ENCODE peak calls at places on chromosomes 12 and 14, in four cellular contexts. One of them, this sample, is unnamed.

GRCh38 chr14:74583689-74584434 is 28.2 kb downstream of the LTBP2 start:
- DNase-seq in neuronal stem cell: no peak
- DNase-seq in H9: no peak
- DNase-seq in mesenchymal stem cell: peak; percentile 73
- DNase-seq in this sample: no peak

GRCh38 chr14:92427096-92427495 is 86.5 kb upstream of the RIN3 start:
- DNase-seq in neuronal stem cell: no peak
- DNase-seq in H9: no peak
- DNase-seq in mesenchymal stem cell: no peak
- DNase-seq in this sample: no peak

GRCh38 chr12:92582888-92583287 is 119.9 kb upstream of the PLEKHG7 start:
- DNase-seq in neuronal stem cell: no peak
- DNase-seq in H9: no peak
- DNase-seq in mesenchymal stem cell: no peak
- DNase-seq in this sample: no peak

GRCh38 chr14:55071870-55072640 is 20.6 kb downstream of the MAPK1IP1L start:
- DNase-seq in neuronal stem cell: no peak
- DNase-seq in H9: no peak
- DNase-seq in mesenchymal stem cell: peak; percentile 95
- DNase-seq in this sample: no peak

GRCh38 chr12:8675471-8676083 is 13.0 kb upstream of the MFAP5 start:
- DNase-seq in neuronal stem cell: no peak
- DNase-seq in H9: no peak
- DNase-seq in mesenchymal stem cell: no peak
- DNase-seq in this sample: no peak

GRCh38 chr12:103097496-103097895 is 140.0 kb downstream of the ASCL1 start:
- DNase-seq in neuronal stem cell: no peak
- DNase-seq in H9: no peak
- DNase-seq in mesenchymal stem cell: no peak
- DNase-seq in this sample: no peak

GRCh38 chr12:70603044-70603443 is 34.2 kb downstream of the PTPRB start:
- DNase-seq in neuronal stem cell: no peak
- DNase-seq in H9: no peak
- DNase-seq in mesenchymal stem cell: no peak
- DNase-seq in this sample: no peak

GRCh38 chr12:71755146-71755892 is 656 bp downstream of the RAB21 start:
- DNase-seq in neuronal stem cell: no peak
- DNase-seq in H9: no peak
- DNase-seq in mesenchymal stem cell: peak; percentile 80
- DNase-seq in this sample: no peak

GRCh38 chr12:10409387-10409786 is at the start of gene KLRC4:
- DNase-seq in neuronal stem cell: no peak
- DNase-seq in H9: no peak
- DNase-seq in mesenchymal stem cell: peak; percentile 52
- DNase-seq in this sample: no peak

GRCh38 chr12:96208346-96208745 is 14.2 kb downstream of the ELK3 start:
- DNase-seq in neuronal stem cell: no peak
- DNase-seq in H9: no peak
- DNase-seq in mesenchymal stem cell: peak; percentile 92
- DNase-seq in this sample: no peak

GRCh38 chr12:96211989-96212388 is 17.8 kb downstream of the ELK3 start:
- DNase-seq in neuronal stem cell: no peak
- DNase-seq in H9: no peak
- DNase-seq in mesenchymal stem cell: no peak
- DNase-seq in this sample: no peak

GRCh38 chr12:96212456-96213375 is 18.5 kb downstream of the ELK3 start:
- DNase-seq in neuronal stem cell: no peak
- DNase-seq in H9: no peak
- DNase-seq in mesenchymal stem cell: no peak
- DNase-seq in this sample: no peak

GRCh38 chr12:96208801-96209534 is 14.8 kb downstream of the ELK3 start:
- DNase-seq in neuronal stem cell: no peak
- DNase-seq in H9: no peak
- DNase-seq in mesenchymal stem cell: peak; percentile 11
- DNase-seq in this sample: no peak

DNA sequence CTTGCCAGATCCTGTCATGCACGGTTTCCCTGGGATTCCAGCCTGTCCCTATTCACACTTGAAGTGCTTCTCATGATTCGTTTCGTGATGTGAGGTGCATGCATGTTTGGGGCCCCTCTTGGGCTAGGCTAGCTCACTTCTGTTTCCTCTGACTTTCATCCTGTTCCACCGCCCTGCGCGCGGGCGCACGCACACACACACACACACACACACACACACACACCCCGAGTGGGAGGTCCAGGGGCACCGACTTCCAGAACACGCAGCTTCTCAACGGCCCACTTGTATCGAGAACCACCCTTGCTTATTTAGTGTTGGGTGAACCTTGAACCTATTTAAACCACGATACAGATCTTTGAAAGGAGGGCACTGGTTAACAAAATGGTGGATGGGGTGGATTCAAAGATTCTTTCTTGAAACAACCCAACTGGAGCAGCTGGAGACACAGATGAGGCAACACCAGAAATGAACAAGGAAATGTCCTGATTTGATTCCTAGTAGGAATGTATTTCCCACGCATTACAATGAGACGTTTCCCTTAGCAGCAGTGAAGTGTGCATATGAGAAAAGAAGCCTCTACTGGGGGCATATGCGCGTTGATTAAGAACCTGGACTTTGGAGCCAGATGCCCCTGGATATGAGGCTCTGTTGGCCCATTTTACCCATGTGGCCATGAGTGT is 16.3 kb downstream of the ELK3 start:
- DNase-seq in neuronal stem cell: no peak
- DNase-seq in H9: no peak
- DNase-seq in mesenchymal stem cell: no peak
- DNase-seq in this sample: no peak
- H2AK5ac ChIP-seq in neuronal stem cell: no peak overlapping the region
- H2AK5ac ChIP-seq in H9: no peak overlapping the region
- H2AK5ac ChIP-seq in mesenchymal stem cell: peak overlapping the region; percentile 46
- H2AK5ac ChIP-seq in this sample: no peak overlapping the region

GRCh38 chr14:77032483-77032853 is 4.0 kb upstream of the IRF2BPL start:
- DNase-seq in neuronal stem cell: no peak
- DNase-seq in H9: no peak
- DNase-seq in mesenchymal stem cell: no peak
- DNase-seq in this sample: no peak
- H2AK5ac ChIP-seq in neuronal stem cell: no peak overlapping the region
- H2AK5ac ChIP-seq in H9: no peak overlapping the region
- H2AK5ac ChIP-seq in mesenchymal stem cell: peak overlapping the region; percentile 44
- H2AK5ac ChIP-seq in this sample: peak overlapping the region; percentile 89

DNA sequence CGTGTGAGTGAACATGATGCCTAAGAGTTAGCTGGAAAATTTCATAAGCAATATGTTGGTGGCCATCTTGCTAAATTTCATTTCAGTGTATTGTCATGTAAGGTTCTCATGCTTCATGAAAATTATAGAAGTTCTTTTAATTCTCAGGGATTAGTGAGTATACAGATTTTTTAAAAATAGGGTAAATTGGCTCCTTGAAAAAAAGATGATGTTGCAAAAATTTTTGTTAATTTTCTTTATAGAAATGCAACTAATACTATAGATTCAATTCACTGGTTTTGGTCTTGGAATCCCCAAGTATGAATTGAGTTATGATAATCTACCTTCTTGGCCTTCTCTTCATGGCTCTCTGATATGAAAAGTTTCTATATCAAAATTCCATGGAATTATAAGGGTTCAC is 75.4 kb downstream of the NTN4 start:
- DNase-seq in neuronal stem cell: no peak
- DNase-seq in H9: no peak
- DNase-seq in mesenchymal stem cell: no peak
- DNase-seq in this sample: no peak
- H2AK5ac ChIP-seq in neuronal stem cell: no peak overlapping the region
- H2AK5ac ChIP-seq in H9: no peak overlapping the region
- H2AK5ac ChIP-seq in mesenchymal stem cell: no peak overlapping the region
- H2AK5ac ChIP-seq in this sample: no peak overlapping the region

GRCh38 chr14:68942281-68943035 is 36.6 kb downstream of the ACTN1 start:
- DNase-seq in neuronal stem cell: no peak
- DNase-seq in H9: no peak
- DNase-seq in mesenchymal stem cell: peak; percentile 58
- DNase-seq in this sample: no peak
- H2AK5ac ChIP-seq in neuronal stem cell: no peak overlapping the region
- H2AK5ac ChIP-seq in H9: no peak overlapping the region
- H2AK5ac ChIP-seq in mesenchymal stem cell: peak overlapping the region; percentile 32
- H2AK5ac ChIP-seq in this sample: peak overlapping the region; percentile 56

GRCh38 chr12:88242161-88242925 is 100.2 kb downstream of the TMTC3 start:
- DNase-seq in neuronal stem cell: no peak
- DNase-seq in H9: no peak
- DNase-seq in mesenchymal stem cell: peak; percentile 90
- DNase-seq in this sample: no peak

GRCh38 chr12:88242939-88243338 is 100.8 kb downstream of the TMTC3 start:
- DNase-seq in neuronal stem cell: no peak
- DNase-seq in H9: no peak
- DNase-seq in mesenchymal stem cell: no peak
- DNase-seq in this sample: no peak

GRCh38 chr12:88237954-88238353 is 95.8 kb downstream of the TMTC3 start:
- DNase-seq in neuronal stem cell: no peak
- DNase-seq in H9: no peak
- DNase-seq in mesenchymal stem cell: peak; percentile 67
- DNase-seq in this sample: no peak

GRCh38 chr12:88235183-88235833 is 93.2 kb downstream of the TMTC3 start:
- DNase-seq in neuronal stem cell: no peak
- DNase-seq in H9: no peak
- DNase-seq in mesenchymal stem cell: no peak
- DNase-seq in this sample: no peak

DNA sequence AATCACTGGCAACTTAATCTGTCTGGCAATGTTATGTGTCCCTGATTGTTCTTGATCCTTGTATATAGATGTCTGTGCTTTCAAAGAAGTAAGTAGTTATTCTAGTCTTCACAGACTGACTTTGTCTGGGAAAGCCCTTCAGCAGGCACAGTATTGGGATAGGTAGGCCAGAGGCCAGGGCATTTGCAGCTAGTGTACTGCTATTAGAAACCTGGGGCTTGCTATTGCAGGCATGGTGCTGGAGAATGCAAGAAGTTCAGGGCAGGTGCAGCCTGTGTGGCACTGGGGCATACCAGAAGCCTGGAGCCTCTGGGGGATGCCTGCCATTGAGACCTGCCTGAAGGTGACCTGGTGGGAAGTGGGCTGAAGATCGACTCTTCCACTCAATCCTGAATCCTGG is 96.3 kb downstream of the TMTC3 start:
- DNase-seq in neuronal stem cell: no peak
- DNase-seq in H9: no peak
- DNase-seq in mesenchymal stem cell: no peak
- DNase-seq in this sample: no peak
- H2AK5ac ChIP-seq in neuronal stem cell: no peak overlapping the region
- H2AK5ac ChIP-seq in H9: no peak overlapping the region
- H2AK5ac ChIP-seq in mesenchymal stem cell: no peak overlapping the region
- H2AK5ac ChIP-seq in this sample: no peak overlapping the region

DNA sequence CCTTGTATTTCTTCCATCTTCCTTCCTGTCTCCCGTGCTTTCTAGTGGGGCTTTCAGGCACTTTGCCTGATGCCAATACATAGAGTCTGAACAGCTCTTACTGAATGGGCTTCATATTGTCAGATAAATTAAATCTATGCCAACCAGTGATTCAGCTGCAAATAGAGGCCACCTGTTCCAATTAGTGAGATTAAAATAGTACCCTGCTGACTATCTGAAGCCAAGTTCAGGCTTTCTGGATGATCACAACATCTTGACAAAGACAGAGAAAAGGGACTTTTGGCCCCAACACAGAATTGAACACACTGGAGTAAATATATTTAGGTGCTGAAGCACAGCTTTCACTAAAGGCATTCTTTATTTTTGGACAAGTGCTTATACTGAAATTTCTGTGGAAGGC is 11.8 kb downstream of the TMCC3 start:
- DNase-seq in neuronal stem cell: no peak
- DNase-seq in H9: no peak
- DNase-seq in mesenchymal stem cell: no peak
- DNase-seq in this sample: no peak
- H2AK5ac ChIP-seq in neuronal stem cell: no peak overlapping the region
- H2AK5ac ChIP-seq in H9: no peak overlapping the region
- H2AK5ac ChIP-seq in mesenchymal stem cell: no peak overlapping the region
- H2AK5ac ChIP-seq in this sample: no peak overlapping the region

DNA sequence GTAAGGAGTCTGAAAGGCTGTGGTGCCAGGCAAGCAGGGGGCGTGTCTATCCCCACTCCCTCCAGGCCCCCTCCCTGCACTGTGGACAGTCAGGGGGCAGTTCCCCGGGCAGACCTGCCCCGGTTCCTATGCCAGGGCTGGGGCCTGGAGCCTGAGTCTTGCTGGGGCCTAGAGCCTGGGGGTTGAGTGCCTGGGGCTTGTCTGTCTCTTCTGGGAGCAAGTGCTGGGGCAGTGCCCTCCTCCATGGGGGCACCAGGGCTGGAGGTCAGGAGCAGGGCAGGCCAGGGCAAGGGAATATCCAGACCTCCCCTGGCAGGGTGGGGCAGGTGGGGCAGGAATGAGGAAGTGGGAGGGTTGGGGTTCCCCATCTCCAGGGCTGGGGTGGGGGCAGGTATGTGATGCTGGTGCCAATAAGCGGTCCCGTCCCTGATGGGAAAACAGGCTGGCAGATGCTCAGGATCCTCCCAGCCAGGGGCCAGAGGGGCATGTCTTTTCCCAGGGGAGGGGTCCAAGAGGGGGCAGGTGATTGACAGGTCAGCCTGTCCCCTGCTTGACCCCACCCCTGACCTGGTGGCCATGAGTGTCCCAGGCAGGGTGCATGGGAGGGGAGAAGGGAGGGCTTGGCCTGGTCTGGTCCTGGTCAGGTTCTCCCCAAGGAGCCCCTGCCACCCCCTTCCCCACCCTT is 11.8 kb upstream of the TNFAIP2 start:
- DNase-seq in neuronal stem cell: no peak
- DNase-seq in H9: no peak
- DNase-seq in mesenchymal stem cell: no peak
- DNase-seq in this sample: no peak
- H2AK5ac ChIP-seq in neuronal stem cell: peak overlapping the region; percentile 96
- H2AK5ac ChIP-seq in H9: no peak overlapping the region
- H2AK5ac ChIP-seq in mesenchymal stem cell: peak overlapping the region; percentile 85
- H2AK5ac ChIP-seq in this sample: peak overlapping the region; percentile 40

GRCh38 chr14:96221841-96222240 is 17.2 kb downstream of the BDKRB2 start:
- DNase-seq in neuronal stem cell: no peak
- DNase-seq in H9: no peak
- DNase-seq in mesenchymal stem cell: no peak
- DNase-seq in this sample: no peak
- H2AK5ac ChIP-seq in neuronal stem cell: no peak overlapping the region
- H2AK5ac ChIP-seq in H9: no peak overlapping the region
- H2AK5ac ChIP-seq in mesenchymal stem cell: no peak overlapping the region
- H2AK5ac ChIP-seq in this sample: no peak overlapping the region